ENCODE peak calls at places on chromosomes 3 and 15, in nine cellular contexts. S, G, L, E, Y, H, B, T and R are unnamed samples.
A peak's percentile ranks its signal among the peaks of the same experiment; 100 is the strongest.

GRCh38 chr3:184031187-184031792 is at the start of gene HTR3D:
- DNase-seq in T (no peak), E (no peak), G (no peak), H (no peak), B (no peak), S (no peak), Y (no peak), L (no peak), R (no peak)

GRCh38 chr15:68834356-68834755 is 13.7 kb upstream of the ANP32A start:
- DNase-seq in L (no peak), H (no peak), E (no peak), B (no peak), T (no peak), S (no peak), G (no peak), Y (no peak), R (no peak)

GRCh38 chr15:91302588-91303439 is 202.8 kb downstream of the SV2B start:
- DNase-seq in E (no peak), G (peak; percentile 45), Y (no peak), S (peak; percentile 33), H (no peak), B (peak; percentile 26), L (peak; percentile 80), T (no peak), R (peak; percentile 54)

GRCh38 chr15:42118650-42119531 is 24.5 kb upstream of the PLA2G4D start:
- DNase-seq in S (no peak), E (no peak), L (no peak), H (no peak), T (no peak), B (peak; percentile 71), Y (no peak), G (no peak), R (peak; percentile 58)

GRCh38 chr3:184525337-184526157 is 36.0 kb upstream of the EPHB3 start:
- DNase-seq in L (no peak), H (no peak), S (no peak), B (peak; percentile 27), Y (no peak), T (no peak), G (no peak), E (no peak), R (peak; percentile 63)

GRCh38 chr3:8757551-8758518 is 11.6 kb downstream of the OXTR start:
- DNase-seq in G (no peak), T (peak; percentile 33), B (no peak), E (peak; percentile 89), H (no peak), L (no peak), S (no peak), Y (no peak), R (no peak)

GRCh38 chr15:97235285-97235985 is 725.1 kb upstream of the ARRDC4 start:
- DNase-seq in B (peak; percentile 41), S (peak; percentile 13), Y (no peak), E (no peak), T (peak; percentile 77), G (peak; percentile 30), H (no peak), L (peak; percentile 45), R (peak; percentile 28)

GRCh38 chr3:13548696-13549512 is at the start of gene FBLN2:
- DNase-seq in B (no peak), H (no peak), L (no peak), S (no peak), Y (no peak), E (peak; percentile 84), G (no peak), T (peak; percentile 66), R (no peak)

GRCh38 chr3:105801397-105801796 is 67.4 kb downstream of the CBLB start:
- DNase-seq in S (no peak), E (no peak), H (no peak), Y (no peak), T (no peak), G (no peak), B (no peak), L (no peak), R (peak; percentile 65)

GRCh38 chr3:38643090-38643489 is 6.4 kb downstream of the SCN5A start:
- DNase-seq in H (no peak), E (no peak), B (no peak), L (no peak), T (no peak), G (no peak), Y (peak; percentile 58), S (no peak), R (no peak)

GRCh38 chr3:29453278-29453961 is 172.5 kb downstream of the RBMS3 start:
- DNase-seq in T (no peak), Y (no peak), B (peak; percentile 42), E (peak; percentile 59), H (no peak), S (no peak), L (no peak), G (no peak), R (peak; percentile 26)

GRCh38 chr3:169002689-169003088 is 660.8 kb downstream of the MECOM start:
- DNase-seq in Y (no peak), T (no peak), G (no peak), S (no peak), L (no peak), B (no peak), H (no peak), E (no peak), R (peak; percentile 59)

GRCh38 chr3:94909726-94910125 is 846.9 kb downstream of the NSUN3 start:
- DNase-seq in S (no peak), B (no peak), E (no peak), L (no peak), G (no peak), H (no peak), Y (no peak), T (no peak), R (no peak)

GRCh38 chr3:157248590-157249425 is 88.9 kb upstream of the CCNL1 start:
- DNase-seq in T (no peak), B (no peak), L (peak; percentile 10), H (no peak), G (peak; percentile 10), Y (no peak), E (no peak), S (no peak), R (peak; percentile 74)

GRCh38 chr3:156339491-156339890 is 215.4 kb downstream of the SSR3 start:
- DNase-seq in L (no peak), H (no peak), E (no peak), S (no peak), T (no peak), B (no peak), Y (no peak), G (no peak), R (no peak)

GRCh38 chr3:6437631-6438030 is 423.3 kb upstream of the GRM7 start:
- DNase-seq in B (no peak), G (no peak), S (no peak), E (no peak), T (no peak), Y (no peak), H (no peak), L (no peak), R (no peak)

DNA sequence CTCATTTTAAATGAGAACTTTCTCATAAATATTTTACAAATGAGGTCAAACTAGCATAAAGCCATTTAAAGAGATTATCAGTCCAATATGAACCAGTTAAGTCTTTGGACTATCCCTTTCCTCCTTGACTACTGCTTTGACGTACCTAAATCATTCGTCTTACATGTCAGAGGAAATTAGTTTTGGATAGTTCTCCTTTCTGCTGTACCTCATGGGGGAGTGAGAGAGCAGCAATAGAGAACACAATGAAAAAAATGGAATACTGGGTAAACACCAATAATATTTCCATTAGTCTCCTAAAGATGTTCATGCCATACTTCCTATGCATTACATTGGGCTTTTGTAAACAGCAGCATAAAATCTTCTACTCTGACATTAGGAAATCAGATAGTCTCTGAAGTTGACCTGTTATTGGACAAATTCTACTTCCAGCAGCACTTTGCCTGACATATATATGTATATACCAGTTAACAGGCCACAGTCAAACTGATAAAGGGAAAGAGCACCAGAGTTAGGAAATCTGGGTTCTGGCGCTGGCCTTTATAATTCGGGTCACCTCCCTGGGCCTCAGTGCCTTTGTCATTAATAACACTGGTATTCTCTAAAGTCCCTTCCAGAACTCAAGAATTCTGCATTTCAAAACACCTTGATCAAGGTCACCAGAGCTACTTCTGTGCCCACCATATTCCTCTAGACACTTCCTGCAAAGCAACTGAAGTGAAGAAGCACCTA is 26.8 kb downstream of the TIMMDC1 start:
- DNase-seq in E (no peak), H (no peak), L (no peak), T (no peak), S (no peak), Y (no peak), G (no peak), B (no peak), R (peak; percentile 22)
- TF ChIP-seq CTCF in E (peak; percentile 53), H (no peak), L (peak; percentile 18), T (no peak), S (no peak), Y (no peak), G (no peak), B (no peak), R (peak; percentile 6)

DNA sequence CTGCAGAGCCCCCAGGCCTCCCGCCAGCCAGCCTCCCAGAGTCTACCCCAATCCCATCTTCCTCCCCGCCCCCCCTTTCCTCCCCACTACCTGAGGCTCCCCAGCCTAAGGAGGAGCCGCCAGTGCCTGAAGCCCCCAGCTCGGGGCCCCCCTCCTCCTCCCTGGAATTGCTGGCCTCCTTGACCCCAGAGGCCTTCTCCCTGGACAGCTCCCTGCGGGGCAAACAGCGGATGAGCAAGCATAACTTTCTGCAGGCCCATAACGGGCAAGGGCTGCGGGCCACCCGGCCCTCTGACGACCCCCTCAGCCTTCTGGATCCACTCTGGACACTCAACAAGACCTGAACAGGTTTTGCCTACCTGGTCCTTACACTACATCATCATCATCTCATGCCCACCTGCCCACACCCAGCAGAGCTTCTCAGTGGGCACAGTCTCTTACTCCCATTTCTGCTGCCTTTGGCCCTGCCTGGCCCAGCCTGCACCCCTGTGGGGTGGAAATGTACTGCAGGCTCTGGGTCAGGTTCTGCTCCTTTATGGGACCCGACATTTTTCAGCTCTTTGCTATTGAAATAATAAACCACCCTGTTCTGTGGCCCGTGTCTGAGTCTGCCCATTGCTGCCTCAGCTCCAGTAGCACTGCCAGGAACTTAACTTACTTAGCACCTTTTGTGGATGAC is 32.2 kb downstream of the PTPN23 start:
- DNase-seq in L (no peak), S (no peak), B (no peak), Y (no peak), H (no peak), E (no peak), T (no peak), G (no peak), R (no peak)
- TF ChIP-seq CTCF in L (no peak), S (no peak), B (no peak), Y (no peak), H (no peak), E (no peak), T (no peak), G (no peak), R (peak; percentile 7)

DNA sequence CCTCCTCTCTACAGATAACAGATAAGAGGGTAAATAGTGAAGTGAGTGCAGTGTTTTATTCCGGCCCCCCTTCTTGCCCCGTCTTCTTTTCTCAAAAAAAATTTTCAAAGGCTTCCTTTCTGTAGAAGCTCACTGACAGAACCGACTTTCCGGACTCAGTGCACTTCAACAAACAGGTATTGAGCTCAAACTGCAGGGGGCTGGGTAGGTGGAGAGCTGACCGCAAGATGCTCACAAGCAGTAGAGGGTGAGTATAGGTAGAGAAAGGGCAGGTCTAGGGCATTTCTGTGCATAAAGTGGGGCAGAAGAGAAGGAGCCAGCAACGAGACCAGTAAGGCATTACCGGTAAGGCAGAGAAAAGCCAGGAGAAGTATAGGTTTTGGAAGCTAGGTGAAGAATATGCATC is 97.2 kb downstream of the ST6GAL1 start:
- DNase-seq in S (peak; percentile 78), Y (no peak), G (no peak), B (peak; percentile 19), T (no peak), E (no peak), L (no peak), H (no peak), R (no peak)
- TF ChIP-seq CTCF in S (no peak), Y (no peak), G (no peak), B (no peak), T (no peak), E (no peak), L (no peak), H (no peak), R (no peak)

GRCh38 chr3:30660128-30660525 is 53.7 kb downstream of the TGFBR2 start:
- DNase-seq in T (no peak), H (no peak), B (no peak), Y (no peak), G (no peak), L (no peak), S (no peak), E (no peak), R (no peak)
- TF ChIP-seq CTCF in T (no peak), H (no peak), B (no peak), Y (no peak), G (no peak), L (no peak), S (no peak), E (no peak), R (no peak)